ENCODE peak calls at places on chromosomes 2 and 18, in nine cellular contexts. B is activated T-cell treated with anti-CD3 and anti-CD28 coated beads for 1 hour; M is stimulated activated CD8-positive, alpha-beta memory T cell treated with anti-CD3 and anti-CD28 coated beads, Interleukin-4, amount 100 ng/mL, for 1 hour; A is EL; D is activated CD8-positive, alpha-beta memory T cell treated with anti-CD3 and anti-CD28 coated beads, Interleukin-2, amount 50 U/mL, for 48 hours; P is activated effector memory CD4-positive, alpha-beta T cell treated with anti-CD3 and anti-CD28 coated beads, Interleukin-2, amount 50 U/mL, for 16 hours; V is RKO; R is Daoy; Q is midbrain. E is an unnamed sample.

GRCh38 chr2:159615187-159615935 is 987 bp downstream of the BAZ2B start:
- DNase-seq in A (peak), M (no peak), R (peak), B (peak), Q (peak), D (peak), V (peak), P (peak), E (peak)

GRCh38 chr2:223759569-223760430 is 77.6 kb downstream of the AP1S3 start:
- DNase-seq in R (peak), P (no peak), Q (no peak), B (no peak), V (peak), M (no peak), A (peak), D (no peak), E (no peak)

GRCh38 chr2:84694088-84694622 is 177.9 kb downstream of the DNAH6 start:
- DNase-seq in V (no peak), P (peak), Q (no peak), R (no peak), B (peak), A (no peak), D (peak), M (no peak), E (no peak)

GRCh38 chr18:74413811-74414210 is 43.3 kb downstream of the DIPK1C start:
- DNase-seq in V (no peak), B (no peak), P (no peak), Q (no peak), A (no peak), R (no peak), D (no peak), M (no peak), E (no peak)

GRCh38 chr2:25361261-25362048 is 19.7 kb upstream of the DNMT3A start:
- DNase-seq in A (no peak), R (no peak), P (no peak), V (no peak), Q (no peak), B (no peak), M (no peak), D (no peak), E (no peak)

GRCh38 chr2:26745609-26746327 is 18.3 kb upstream of the SLC35F6 start:
- DNase-seq in D (peak), P (peak), M (peak), Q (peak), V (peak), R (peak), A (peak), B (peak), E (peak)

GRCh38 chr2:74399785-74400184 is 19.7 kb upstream of the DCTN1 start:
- DNase-seq in Q (no peak), B (no peak), R (no peak), D (no peak), V (peak), M (no peak), P (no peak), A (peak), E (peak)

GRCh38 chr18:8994603-8995002 is 107.9 kb upstream of the NDUFV2 start:
- DNase-seq in R (no peak), V (peak), M (no peak), B (no peak), P (no peak), A (no peak), D (no peak), Q (no peak), E (no peak)

GRCh38 chr2:40716879-40717278 is 265.0 kb upstream of the SLC8A1 start:
- DNase-seq in B (no peak), V (peak), M (no peak), P (no peak), R (peak), D (no peak), A (peak), Q (no peak), E (no peak)

GRCh38 chr18:39871976-39872375 is 2083.1 kb upstream of the PIK3C3 start:
- DNase-seq in P (no peak), D (no peak), Q (no peak), A (no peak), B (no peak), R (no peak), M (no peak), V (no peak), E (no peak)

GRCh38 chr2:109379507-109379906 is 234.3 kb downstream of the SEPTIN10 start:
- DNase-seq in M (no peak), V (no peak), P (peak), R (no peak), D (peak), B (no peak), A (no peak), Q (no peak), E (no peak)

GRCh38 chr2:71614976-71615768 is 161.8 kb downstream of the DYSF start:
- DNase-seq in R (no peak), V (no peak), M (no peak), P (peak), B (no peak), D (peak), A (no peak), Q (peak), E (no peak)

GRCh38 chr18:48836231-48836805 is 114.4 kb downstream of the SMAD7 start:
- DNase-seq in M (no peak), A (no peak), V (no peak), B (no peak), P (peak), D (no peak), Q (no peak), R (no peak), E (no peak)

GRCh38 chr18:47944972-47945843 is 14.7 kb upstream of the SMAD2 start:
- DNase-seq in V (peak), B (no peak), R (peak), M (no peak), Q (no peak), P (no peak), A (peak), D (no peak), E (peak)

GRCh38 chr2:151669585-151670081 is 64.6 kb downstream of the NEB start:
- DNase-seq in D (no peak), P (no peak), B (peak), R (peak), Q (no peak), A (no peak), M (peak), V (peak), E (no peak)

GRCh38 chr2:200625317-200625716 is 39.5 kb downstream of the AOX1 start:
- DNase-seq in P (no peak), R (no peak), A (no peak), D (no peak), Q (no peak), V (no peak), B (no peak), M (no peak), E (no peak)

GRCh38 chr2:195659114-195659513 is 2.1 kb downstream of the SLC39A10 start:
- DNase-seq in V (peak), P (no peak), B (no peak), D (no peak), A (peak), M (no peak), R (no peak), Q (no peak), E (peak)

GRCh38 chr2:96533292-96534073 is 3.1 kb upstream of the ARID5A start:
- DNase-seq in Q (peak), M (no peak), P (peak), D (no peak), B (no peak), V (no peak), R (no peak), A (peak), E (no peak)

GRCh38 chr2:1972428-1972827 is 228.1 kb upstream of the PXDN start:
- DNase-seq in P (no peak), R (peak), M (no peak), B (no peak), Q (peak), D (no peak), A (peak), V (no peak), E (no peak)

GRCh38 chr18:12317664-12318333 is 9.8 kb downstream of the TUBB6 start:
- DNase-seq in Q (no peak), B (no peak), V (peak), A (peak), D (no peak), P (no peak), R (no peak), M (no peak), E (no peak)

GRCh38 chr2:142877265-142877756 is at the start of gene KYNU:
- DNase-seq in D (no peak), Q (no peak), M (no peak), R (peak), V (peak), B (no peak), P (no peak), A (no peak), E (no peak)